ENCODE peak calls at places on chromosomes 6 and 20, in five cellular contexts. One of them, this sample, is unnamed.

GRCh38 chr6:99425647-99426453 is 742 bp upstream of the PNISR start:
- DNase-seq in tibial nerve: peak; percentile 66
- DNase-seq in AG04450: peak; percentile 49
- DNase-seq in A549: peak; percentile 48
- DNase-seq in left ventricle myocardium inferior: peak; percentile 84
- DNase-seq in this sample: peak; percentile 89

GRCh38 chr20:57439432-57439831 is 48.2 kb downstream of the RBM38 start:
- DNase-seq in tibial nerve: no peak
- DNase-seq in AG04450: no peak
- DNase-seq in A549: no peak
- DNase-seq in left ventricle myocardium inferior: peak; percentile 76
- DNase-seq in this sample: no peak

GRCh38 chr6:117548797-117549301 is 53.5 kb downstream of the GOPC start:
- DNase-seq in tibial nerve: no peak
- DNase-seq in AG04450: no peak
- DNase-seq in A549: no peak
- DNase-seq in left ventricle myocardium inferior: no peak
- DNase-seq in this sample: peak; percentile 92

GRCh38 chr20:3993109-3993508 is 22.2 kb downstream of the RNF24 start:
- DNase-seq in tibial nerve: no peak
- DNase-seq in AG04450: no peak
- DNase-seq in A549: no peak
- DNase-seq in left ventricle myocardium inferior: no peak
- DNase-seq in this sample: no peak

GRCh38 chr20:34179636-34180360 is 61.4 kb upstream of the ASIP start:
- DNase-seq in tibial nerve: no peak
- DNase-seq in AG04450: no peak
- DNase-seq in A549: no peak
- DNase-seq in left ventricle myocardium inferior: no peak
- DNase-seq in this sample: no peak

GRCh38 chr20:57264151-57264792 is 2.2 kb downstream of the BMP7 start:
- DNase-seq in tibial nerve: no peak
- DNase-seq in AG04450: no peak
- DNase-seq in A549: no peak
- DNase-seq in left ventricle myocardium inferior: peak; percentile 24
- DNase-seq in this sample: no peak

GRCh38 chr6:25954756-25955155 is 7.8 kb upstream of the TRIM38 start:
- DNase-seq in tibial nerve: no peak
- DNase-seq in AG04450: no peak
- DNase-seq in A549: no peak
- DNase-seq in left ventricle myocardium inferior: no peak
- DNase-seq in this sample: no peak

GRCh38 chr6:21186479-21187055 is 407.0 kb upstream of the SOX4 start:
- DNase-seq in tibial nerve: no peak
- DNase-seq in AG04450: no peak
- DNase-seq in A549: no peak
- DNase-seq in left ventricle myocardium inferior: no peak
- DNase-seq in this sample: peak; percentile 61

GRCh38 chr20:61951695-61952533 is 113.8 kb downstream of the TAF4 start:
- DNase-seq in tibial nerve: no peak
- DNase-seq in AG04450: no peak
- DNase-seq in A549: no peak
- DNase-seq in left ventricle myocardium inferior: no peak
- DNase-seq in this sample: peak; percentile 30

GRCh38 chr6:121382467-121383121 is 48.3 kb upstream of the TBC1D32 start:
- DNase-seq in tibial nerve: no peak
- DNase-seq in AG04450: no peak
- DNase-seq in A549: no peak
- DNase-seq in left ventricle myocardium inferior: no peak
- DNase-seq in this sample: no peak

GRCh38 chr20:32832664-32833063 is 12.9 kb downstream of the MAPRE1 start:
- DNase-seq in tibial nerve: no peak
- DNase-seq in AG04450: no peak
- DNase-seq in A549: no peak
- DNase-seq in left ventricle myocardium inferior: no peak
- DNase-seq in this sample: no peak

GRCh38 chr6:128520436-128521301 is at the start of gene PTPRK:
- DNase-seq in tibial nerve: peak; percentile 81
- DNase-seq in AG04450: peak; percentile 68
- DNase-seq in A549: peak; percentile 50
- DNase-seq in left ventricle myocardium inferior: peak; percentile 95
- DNase-seq in this sample: peak; percentile 92

GRCh38 chr6:2861071-2861821 is 19.6 kb upstream of the SERPINB1 start:
- DNase-seq in tibial nerve: no peak
- DNase-seq in AG04450: no peak
- DNase-seq in A549: no peak
- DNase-seq in left ventricle myocardium inferior: no peak
- DNase-seq in this sample: no peak

GRCh38 chr6:41713650-41714291 is 21.6 kb downstream of the TFEB start:
- DNase-seq in tibial nerve: no peak
- DNase-seq in AG04450: no peak
- DNase-seq in A549: peak; percentile 56
- DNase-seq in left ventricle myocardium inferior: no peak
- DNase-seq in this sample: peak; percentile 53

GRCh38 chr6:165086746-165087145 is 222.7 kb downstream of the C6orf118 start:
- DNase-seq in tibial nerve: no peak
- DNase-seq in AG04450: no peak
- DNase-seq in A549: no peak
- DNase-seq in left ventricle myocardium inferior: no peak
- DNase-seq in this sample: no peak

GRCh38 chr6:165092881-165093595 is 216.4 kb downstream of the C6orf118 start:
- DNase-seq in tibial nerve: no peak
- DNase-seq in AG04450: no peak
- DNase-seq in A549: no peak
- DNase-seq in left ventricle myocardium inferior: no peak
- DNase-seq in this sample: no peak

GRCh38 chr6:165091121-165091785 is 218.2 kb downstream of the C6orf118 start:
- DNase-seq in tibial nerve: no peak
- DNase-seq in AG04450: no peak
- DNase-seq in A549: no peak
- DNase-seq in left ventricle myocardium inferior: no peak
- DNase-seq in this sample: no peak

GRCh38 chr6:165090206-165090605 is 219.2 kb downstream of the C6orf118 start:
- DNase-seq in tibial nerve: no peak
- DNase-seq in AG04450: no peak
- DNase-seq in A549: no peak
- DNase-seq in left ventricle myocardium inferior: no peak
- DNase-seq in this sample: no peak
- H3K27ac ChIP-seq in tibial nerve: no peak overlapping the region
- H3K27ac ChIP-seq in AG04450: no peak overlapping the region
- H3K27ac ChIP-seq in A549: no peak overlapping the region
- H3K27ac ChIP-seq in left ventricle myocardium inferior: no peak overlapping the region
- H3K27ac ChIP-seq in this sample: no peak overlapping the region

DNA sequence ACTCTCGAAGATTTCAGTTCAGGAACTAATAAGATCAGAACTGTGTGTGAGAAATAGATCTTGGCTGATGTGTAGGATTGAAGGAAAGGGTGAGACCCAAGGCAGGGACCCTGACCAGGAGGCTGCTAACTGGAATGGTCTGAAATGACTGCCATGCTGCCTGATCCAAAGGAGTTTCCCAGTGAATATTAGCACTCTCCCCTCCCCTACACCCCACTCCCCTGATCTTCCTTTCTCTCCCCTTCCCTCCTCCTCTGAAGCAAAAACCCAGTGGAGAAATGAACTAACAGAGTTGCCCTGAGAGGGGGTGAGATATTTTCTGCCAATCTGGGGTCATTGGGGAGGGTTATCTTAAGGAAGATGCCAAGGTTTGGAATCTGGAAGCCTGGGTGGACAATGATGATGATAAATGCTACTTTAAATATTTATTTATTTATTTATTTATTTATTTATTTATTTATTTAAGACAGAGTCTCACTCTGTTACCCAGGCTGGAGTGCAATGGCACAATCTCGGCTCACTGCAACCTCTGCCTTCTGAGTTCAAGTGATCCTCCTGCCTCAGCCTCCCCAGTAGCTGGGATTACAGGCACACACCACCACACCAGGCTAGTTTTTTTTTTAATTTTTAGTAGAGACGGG is 371.0 kb upstream of the CHD6 start:
- DNase-seq in tibial nerve: no peak
- DNase-seq in AG04450: no peak
- DNase-seq in A549: no peak
- DNase-seq in left ventricle myocardium inferior: no peak
- DNase-seq in this sample: no peak
- H3K27ac ChIP-seq in tibial nerve: no peak overlapping the region
- H3K27ac ChIP-seq in AG04450: no peak overlapping the region
- H3K27ac ChIP-seq in A549: no peak overlapping the region
- H3K27ac ChIP-seq in left ventricle myocardium inferior: no peak overlapping the region
- H3K27ac ChIP-seq in this sample: no peak overlapping the region

GRCh38 chr6:90611996-90612690 is 25.3 kb upstream of the MAP3K7 start:
- DNase-seq in tibial nerve: no peak
- DNase-seq in AG04450: no peak
- DNase-seq in A549: no peak
- DNase-seq in left ventricle myocardium inferior: no peak
- DNase-seq in this sample: no peak

GRCh38 chr6:90605749-90606344 is 19.0 kb upstream of the MAP3K7 start:
- DNase-seq in tibial nerve: no peak
- DNase-seq in AG04450: no peak
- DNase-seq in A549: no peak
- DNase-seq in left ventricle myocardium inferior: no peak
- DNase-seq in this sample: no peak

GRCh38 chr6:90610671-90611542 is 24.0 kb upstream of the MAP3K7 start:
- DNase-seq in tibial nerve: no peak
- DNase-seq in AG04450: no peak
- DNase-seq in A549: no peak
- DNase-seq in left ventricle myocardium inferior: peak; percentile 45
- DNase-seq in this sample: peak; percentile 39

GRCh38 chr6:90611543-90611864 is 24.6 kb upstream of the MAP3K7 start:
- DNase-seq in tibial nerve: no peak
- DNase-seq in AG04450: no peak
- DNase-seq in A549: no peak
- DNase-seq in left ventricle myocardium inferior: no peak
- DNase-seq in this sample: no peak

GRCh38 chr6:90610291-90610670 is 23.4 kb upstream of the MAP3K7 start:
- DNase-seq in tibial nerve: no peak
- DNase-seq in AG04450: no peak
- DNase-seq in A549: no peak
- DNase-seq in left ventricle myocardium inferior: no peak
- DNase-seq in this sample: peak; percentile 29
- H3K27ac ChIP-seq in tibial nerve: peak overlapping the region; percentile 82
- H3K27ac ChIP-seq in AG04450: no peak overlapping the region
- H3K27ac ChIP-seq in A549: no peak overlapping the region
- H3K27ac ChIP-seq in left ventricle myocardium inferior: peak overlapping the region; percentile 86
- H3K27ac ChIP-seq in this sample: no peak overlapping the region

GRCh38 chr6:132023490-132023889 is 72.3 kb upstream of the CCN2 start:
- DNase-seq in tibial nerve: no peak
- DNase-seq in AG04450: no peak
- DNase-seq in A549: no peak
- DNase-seq in left ventricle myocardium inferior: no peak
- DNase-seq in this sample: peak; percentile 15

GRCh38 chr6:132017921-132018320 is 66.7 kb upstream of the CCN2 start:
- DNase-seq in tibial nerve: no peak
- DNase-seq in AG04450: no peak
- DNase-seq in A549: no peak
- DNase-seq in left ventricle myocardium inferior: no peak
- DNase-seq in this sample: no peak

GRCh38 chr6:132025468-132025867 is 74.3 kb upstream of the CCN2 start:
- DNase-seq in tibial nerve: no peak
- DNase-seq in AG04450: no peak
- DNase-seq in A549: no peak
- DNase-seq in left ventricle myocardium inferior: no peak
- DNase-seq in this sample: no peak

GRCh38 chr6:132021552-132022375 is 70.6 kb upstream of the CCN2 start:
- DNase-seq in tibial nerve: no peak
- DNase-seq in AG04450: no peak
- DNase-seq in A549: no peak
- DNase-seq in left ventricle myocardium inferior: no peak
- DNase-seq in this sample: no peak

DNA sequence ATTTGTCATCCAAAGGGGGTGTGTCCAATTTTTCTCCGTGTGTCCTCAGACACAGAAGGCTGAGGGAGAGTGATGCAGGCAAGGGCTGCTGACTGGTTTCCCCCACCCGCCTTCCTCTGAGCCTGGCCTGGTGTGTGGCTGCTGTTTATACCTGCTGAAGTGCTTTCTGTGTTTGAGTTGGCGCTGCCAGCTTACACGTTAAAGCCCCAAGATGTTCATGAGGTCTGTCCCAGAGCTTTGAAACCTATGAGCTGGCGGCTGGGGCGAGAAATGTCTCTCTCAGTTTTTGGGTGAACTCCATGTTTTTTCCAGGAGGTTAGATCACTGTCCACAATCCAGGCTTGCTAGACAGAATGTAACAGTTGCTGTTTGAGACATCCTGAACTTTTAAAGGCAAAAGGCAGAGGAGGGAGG is 69.0 kb upstream of the CCN2 start:
- DNase-seq in tibial nerve: peak; percentile 33
- DNase-seq in AG04450: no peak
- DNase-seq in A549: no peak
- DNase-seq in left ventricle myocardium inferior: peak; percentile 22
- DNase-seq in this sample: peak; percentile 15
- H3K27ac ChIP-seq in tibial nerve: peak overlapping the region; percentile 74
- H3K27ac ChIP-seq in AG04450: no peak overlapping the region
- H3K27ac ChIP-seq in A549: peak overlapping the region; percentile 25
- H3K27ac ChIP-seq in left ventricle myocardium inferior: peak overlapping the region; percentile 60
- H3K27ac ChIP-seq in this sample: no peak overlapping the region

DNA sequence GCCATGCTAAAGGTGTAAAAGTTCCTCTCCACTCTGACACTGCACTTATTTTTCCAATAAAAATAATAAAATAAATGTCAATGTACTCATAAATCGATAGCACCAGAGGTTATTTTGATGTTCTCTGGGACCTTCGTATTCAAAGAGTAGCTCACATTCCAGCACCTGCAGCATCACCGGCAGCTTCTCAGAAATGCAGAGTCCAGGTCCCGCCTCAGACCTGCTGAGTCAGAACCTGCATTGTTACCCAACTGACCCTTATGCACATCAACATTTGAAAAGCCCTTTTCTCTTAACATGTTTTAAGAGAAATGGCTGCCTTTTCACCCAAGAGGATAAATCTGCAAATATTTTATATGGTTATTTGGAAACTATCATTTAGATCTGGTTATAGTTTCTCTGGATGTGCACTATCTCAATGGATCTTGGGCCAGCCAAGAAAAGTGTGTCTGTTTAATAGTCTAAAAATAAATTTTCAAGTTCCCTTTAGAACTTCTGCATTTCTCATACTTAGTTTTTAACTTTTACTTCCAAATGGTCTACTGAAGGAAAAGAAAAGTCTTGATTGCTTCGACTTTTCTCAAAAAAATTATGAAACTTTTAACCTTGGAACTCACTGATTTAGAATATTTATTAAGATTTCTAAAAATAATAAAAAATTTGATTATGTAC is 216.2 kb upstream of the PRDM1 start:
- DNase-seq in tibial nerve: no peak
- DNase-seq in AG04450: no peak
- DNase-seq in A549: no peak
- DNase-seq in left ventricle myocardium inferior: no peak
- DNase-seq in this sample: no peak
- H3K27ac ChIP-seq in tibial nerve: peak overlapping the region; percentile 7
- H3K27ac ChIP-seq in AG04450: no peak overlapping the region
- H3K27ac ChIP-seq in A549: no peak overlapping the region
- H3K27ac ChIP-seq in left ventricle myocardium inferior: no peak overlapping the region
- H3K27ac ChIP-seq in this sample: no peak overlapping the region

This sample was measured in fibroblast of lung.